ENCODE peak calls at places on chromosomes 4 and X, in five cellular contexts. S is stimulated activated naive CD8-positive, alpha-beta T cell treated with anti-CD3 and anti-CD28 coated beads, Interleukin-15, Interleukin-2, amounts not matched to agents 100 U/mL and 50 U/mL, for 24 hours; T is GM12865; X is fibroblast of the conjunctiva; I is SW480. Z is an unnamed sample.
A peak's percentile ranks its signal among the peaks of the same experiment; 100 is the strongest.

GRCh38 chrX:31228415-31228832 is 156.6 kb upstream of the FTHL17 start:
- DNase-seq in I (no peak), S (no peak), X (peak; percentile 53), T (peak; percentile 9), Z (no peak)

GRCh38 chr4:6693274-6694176 is at the start of gene S100P:
- DNase-seq in I (peak; percentile 72), X (no peak), T (no peak), S (no peak), Z (no peak)

GRCh38 chr4:127771535-127772275 is 10.4 kb upstream of the HSPA4L start:
- DNase-seq in X (no peak), S (no peak), I (no peak), T (no peak), Z (no peak)

GRCh38 chr4:85889314-85889713 is 414.4 kb downstream of the ARHGAP24 start:
- DNase-seq in I (no peak), S (no peak), X (no peak), T (no peak), Z (no peak)

GRCh38 chr4:17094209-17094608 is 195.8 kb upstream of the LDB2 start:
- DNase-seq in S (no peak), X (no peak), T (no peak), I (no peak), Z (no peak)

GRCh38 chrX:53354669-53355068 is 67.8 kb downstream of the SMC1A start:
- DNase-seq in S (no peak), X (no peak), T (no peak), I (no peak), Z (no peak)

GRCh38 chr4:8472689-8473197 is 32.2 kb downstream of the TRMT44 start:
- DNase-seq in X (peak; percentile 73), I (no peak), S (no peak), T (no peak), Z (no peak)

GRCh38 chr4:13548984-13549546 is 4.8 kb upstream of the NKX3-2 start:
- DNase-seq in X (peak; percentile 62), T (peak; percentile 93), S (peak; percentile 91), I (peak; percentile 72), Z (peak; percentile 88)

GRCh38 chr4:105122334-105122733 is 24.3 kb upstream of the TET2 start:
- DNase-seq in X (no peak), S (no peak), I (no peak), T (no peak), Z (no peak)

GRCh38 chrX:150084474-150085229 is 146.4 kb upstream of the EOLA2 start:
- DNase-seq in S (no peak), I (no peak), X (no peak), T (no peak), Z (no peak)

GRCh38 chr4:76896048-76896447 is 1.9 kb downstream of the SOWAHB start:
- DNase-seq in I (no peak), T (no peak), S (no peak), X (no peak), Z (no peak)

GRCh38 chr4:161457906-161458305 is 705.9 kb downstream of the FSTL5 start:
- DNase-seq in X (no peak), I (no peak), T (no peak), S (no peak), Z (no peak)

GRCh38 chr4:3387943-3388348 is 53.8 kb upstream of the HGFAC start:
- DNase-seq in X (no peak), T (peak; percentile 52), I (no peak), S (no peak), Z (no peak)

GRCh38 chrX:156008915-156009314 is 11.4 kb downstream of the IL9R start:
- DNase-seq in X (no peak), T (no peak), I (no peak), S (no peak), Z (no peak)

GRCh38 chr4:182806259-182807252 is 110.6 kb downstream of the DCTD start:
- DNase-seq in X (peak; percentile 14), S (peak; percentile 81), I (peak; percentile 28), T (peak; percentile 70), Z (peak; percentile 63)

GRCh38 chrX:68870357-68870756 is 41.5 kb downstream of the EFNB1 start:
- DNase-seq in I (no peak), S (no peak), X (no peak), T (no peak), Z (no peak)